ENCODE peak calls at places on chromosomes 1 and 21, in six cellular contexts. C is activated CD4-positive, alpha-beta memory T cell treated with anti-CD3 and anti-CD28 coated beads for 36 hours; F is A549; I is non-pigmented ciliary epithelial cell; R is anterior cingulate cortex; Y is upper lobe of right lung. G is an unnamed sample.

GRCh38 chr1:53725238-53725689 is 13.7 kb downstream of the GLIS1 start:
- DNase-seq in Y (no peak), I (no peak), C (peak; percentile 29), F (peak; percentile 14), R (no peak), G (no peak)

GRCh38 chr1:173267453-173267945 is 60.4 kb upstream of the TNFSF4 start:
- DNase-seq in F (no peak), Y (no peak), I (peak; percentile 47), C (no peak), R (no peak), G (no peak)

GRCh38 chr1:207071426-207071825 is 17.2 kb upstream of the C4BPB start:
- DNase-seq in R (no peak), F (no peak), I (no peak), C (no peak), Y (no peak), G (no peak)

GRCh38 chr1:217027403-217028080 is 304.3 kb upstream of the ESRRG start:
- DNase-seq in F (no peak), R (no peak), I (no peak), C (no peak), Y (no peak), G (no peak)

GRCh38 chr21:45265721-45266517 is 21.8 kb downstream of the POFUT2 start:
- DNase-seq in R (no peak), C (peak; percentile 4), F (no peak), Y (no peak), I (no peak), G (peak; percentile 65)

GRCh38 chr1:17181785-17182464 is 23.0 kb upstream of the PADI1 start:
- DNase-seq in F (no peak), C (no peak), I (no peak), R (no peak), Y (no peak), G (no peak)

GRCh38 chr21:35416866-35417453 is 367.9 kb upstream of the RUNX1 start:
- DNase-seq in R (no peak), Y (no peak), I (no peak), F (no peak), C (no peak), G (no peak)

GRCh38 chr1:93715529-93716126 is 34.0 kb upstream of the BCAR3 start:
- DNase-seq in C (peak; percentile 65), F (no peak), Y (peak; percentile 28), I (no peak), R (no peak), G (peak; percentile 78)

GRCh38 chr1:224700915-224701531 is 84.9 kb downstream of the CNIH3 start:
- DNase-seq in C (no peak), R (no peak), F (peak; percentile 24), Y (no peak), I (no peak), G (no peak)

GRCh38 chr1:219478811-219479210 is 134.1 kb downstream of the ZC3H11B start:
- DNase-seq in F (no peak), C (no peak), Y (no peak), I (no peak), R (no peak), G (no peak)

GRCh38 chr1:192879416-192879815 is 70.6 kb downstream of the RGS2 start:
- DNase-seq in Y (no peak), C (no peak), R (no peak), F (no peak), I (no peak), G (no peak)

GRCh38 chr1:174074757-174075156 is 52.6 kb upstream of the RC3H1 start:
- DNase-seq in R (no peak), I (no peak), F (peak; percentile 38), Y (no peak), C (no peak), G (no peak)

GRCh38 chr1:153344718-153345025 is 4.0 kb downstream of the PGLYRP4 start:
- DNase-seq in F (no peak), C (no peak), Y (no peak), R (no peak), I (no peak), G (no peak)

GRCh38 chr1:91701494-91701869 is 184.5 kb downstream of the TGFBR3 start:
- DNase-seq in I (no peak), Y (no peak), F (no peak), R (no peak), C (no peak), G (no peak)

GRCh38 chr21:38913120-38913975 is 107.6 kb downstream of the ETS2 start:
- DNase-seq in R (no peak), Y (peak; percentile 94), F (peak; percentile 79), I (no peak), C (peak; percentile 40), G (peak; percentile 88)

GRCh38 chr21:36841866-36842265 is 124.6 kb downstream of the HLCS start:
- DNase-seq in I (no peak), F (no peak), R (no peak), Y (no peak), C (no peak), G (no peak)

GRCh38 chr1:95863086-95863485 is 629.1 kb downstream of the RWDD3 start:
- DNase-seq in Y (no peak), F (no peak), R (no peak), C (no peak), I (no peak), G (no peak)

GRCh38 chr1:172254521-172255222 is 165.8 kb upstream of the C1orf105 start:
- DNase-seq in Y (no peak), R (no peak), F (peak; percentile 75), C (no peak), I (peak; percentile 84), G (no peak)

GRCh38 chr1:74517599-74518051 is 5.2 kb upstream of the LRRC53 start:
- DNase-seq in R (no peak), I (no peak), C (no peak), F (no peak), Y (no peak), G (no peak)

GRCh38 chr1:95407146-95407863 is 173.3 kb downstream of the RWDD3 start:
- DNase-seq in R (no peak), I (no peak), C (no peak), Y (no peak), F (no peak), G (no peak)

GRCh38 chr1:239125027-239125426 is 261.3 kb upstream of the CHRM3 start:
- DNase-seq in C (no peak), R (no peak), Y (no peak), I (no peak), F (no peak), G (no peak)

GRCh38 chr1:53281180-53281579 is 42.9 kb upstream of the MAGOH start:
- DNase-seq in I (no peak), Y (no peak), F (no peak), R (no peak), C (no peak), G (no peak)

GRCh38 chr1:158188618-158189017 is 7.9 kb downstream of the CD1D start:
- DNase-seq in Y (no peak), R (no peak), F (no peak), I (no peak), C (no peak), G (no peak)

GRCh38 chr1:230826166-230826875 is 42.0 kb downstream of the C1orf198 start:
- DNase-seq in F (no peak), R (no peak), Y (no peak), I (no peak), C (no peak), G (no peak)

G was measured in cardiac septum.